ENCODE peak calls at places on chromosomes 13 and 19, in ten cellular contexts. Y is AG09309, W is epithelial cell of esophagus, I is left ventricle myocardium inferior, O is body of pancreas, N is Peyer's patch, M is MM.1S, S is Karpas-422, C is A549, J is mesenchymal stem cell. K is an unnamed sample.

GRCh38 chr13:75264611-75265010 is 217.4 kb downstream of the TBC1D4 start:
- DNase-seq in Y (no peak), W (no peak), I (no peak), O (no peak), N (no peak), M (no peak), S (no peak), C (no peak), J (no peak), K (no peak)

GRCh38 chr19:7377196-7377595 is 28.5 kb downstream of the ARHGEF18 start:
- DNase-seq in Y (no peak), W (no peak), I (no peak), O (no peak), N (no peak), M (no peak), S (no peak), C (no peak), J (no peak), K (no peak)

GRCh38 chr13:92164822-92165221 is 766.4 kb downstream of the GPC5 start:
- DNase-seq in Y (no peak), W (no peak), I (no peak), O (no peak), N (no peak), M (no peak), S (no peak), C (no peak), J (no peak), K (no peak)

GRCh38 chr13:104286566-104287290 is 1220.5 kb upstream of the SLC10A2 start:
- DNase-seq in Y (no peak), W (peak; percentile 33), I (no peak), O (peak; percentile 6), N (no peak), M (peak; percentile 16), S (no peak), C (no peak), J (no peak), K (no peak)

GRCh38 chr13:52371736-52372247 is 34.2 kb downstream of the THSD1 start:
- DNase-seq in Y (no peak), W (peak; percentile 33), I (no peak), O (no peak), N (no peak), M (no peak), S (no peak), C (no peak), J (peak; percentile 22), K (peak; percentile 29)

GRCh38 chr13:49821216-49821820 is 28.8 kb upstream of the KPNA3 start:
- DNase-seq in Y (no peak), W (no peak), I (no peak), O (no peak), N (no peak), M (no peak), S (peak; percentile 70), C (no peak), J (no peak), K (no peak)

GRCh38 chr19:3801412-3802096 is 15.4 kb upstream of the MATK start:
- DNase-seq in Y (no peak), W (peak; percentile 14), I (peak; percentile 34), O (peak; percentile 21), N (peak; percentile 59), M (no peak), S (no peak), C (no peak), J (no peak), K (no peak)

GRCh38 chr13:42971670-42972355 is 20.2 kb downstream of the EPSTI1 start:
- DNase-seq in Y (peak; percentile 55), W (no peak), I (no peak), O (no peak), N (no peak), M (no peak), S (peak; percentile 95), C (no peak), J (peak; percentile 27), K (no peak)

GRCh38 chr19:45492627-45493470 is 4.0 kb downstream of the RTN2 start:
- DNase-seq in Y (no peak), W (peak; percentile 44), I (peak; percentile 63), O (no peak), N (no peak), M (no peak), S (no peak), C (no peak), J (peak; percentile 90), K (no peak)

GRCh38 chr19:55802281-55802680 is 29.5 kb downstream of the NLRP11 start:
- DNase-seq in Y (no peak), W (no peak), I (no peak), O (no peak), N (no peak), M (no peak), S (no peak), C (no peak), J (no peak), K (no peak)

GRCh38 chr19:19202707-19203011 is 555 bp downstream of the NR2C2AP start:
- DNase-seq in Y (no peak), W (peak; percentile 18), I (no peak), O (no peak), N (no peak), M (no peak), S (no peak), C (no peak), J (no peak), K (no peak)

DNA sequence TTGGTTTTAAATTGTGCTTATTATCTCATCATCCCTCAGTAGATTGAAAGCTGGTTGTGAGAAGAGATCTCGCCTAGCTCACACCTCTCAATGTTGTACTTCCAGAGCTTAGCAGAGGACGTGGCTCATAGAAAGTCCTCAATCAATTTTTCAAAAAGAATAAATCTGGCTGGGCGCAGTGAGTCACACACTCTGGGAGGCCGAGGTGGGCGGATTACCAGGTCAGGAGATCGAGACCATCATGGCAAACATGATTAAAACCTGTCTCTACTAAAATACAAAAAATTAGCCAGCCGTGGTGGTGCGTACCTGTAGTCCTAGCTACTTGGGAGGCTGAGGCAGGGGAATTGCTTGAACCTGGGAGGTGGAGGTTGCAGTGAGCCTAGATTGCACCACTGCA is 4.7 kb upstream of the ASF1B start:
- DNase-seq in Y (no peak), W (no peak), I (no peak), O (no peak), N (no peak), M (no peak), S (no peak), C (no peak), J (no peak), K (no peak)
- H3K4me3 ChIP-seq in Y (no peak overlapping the region), W (no peak overlapping the region), I (no peak overlapping the region), O (no peak overlapping the region), N (no peak overlapping the region), M (no peak overlapping the region), S (no peak overlapping the region), C (no peak overlapping the region), J (no peak overlapping the region), K (no peak overlapping the region)

GRCh38 chr19:42279148-42279901 is 10.3 kb downstream of the CIC start:
- DNase-seq in Y (no peak), W (no peak), I (no peak), O (no peak), N (no peak), M (no peak), S (no peak), C (no peak), J (no peak), K (no peak)
- H3K4me3 ChIP-seq in Y (peak overlapping the region; percentile 71), W (peak overlapping the region; percentile 76), I (peak overlapping the region; percentile 90), O (peak overlapping the region; percentile 63), N (peak overlapping the region; percentile 80), M (peak overlapping the region; percentile 90), S (peak overlapping the region; percentile 89), C (peak overlapping the region; percentile 77), J (peak overlapping the region; percentile 69), K (peak overlapping the region; percentile 67)

DNA sequence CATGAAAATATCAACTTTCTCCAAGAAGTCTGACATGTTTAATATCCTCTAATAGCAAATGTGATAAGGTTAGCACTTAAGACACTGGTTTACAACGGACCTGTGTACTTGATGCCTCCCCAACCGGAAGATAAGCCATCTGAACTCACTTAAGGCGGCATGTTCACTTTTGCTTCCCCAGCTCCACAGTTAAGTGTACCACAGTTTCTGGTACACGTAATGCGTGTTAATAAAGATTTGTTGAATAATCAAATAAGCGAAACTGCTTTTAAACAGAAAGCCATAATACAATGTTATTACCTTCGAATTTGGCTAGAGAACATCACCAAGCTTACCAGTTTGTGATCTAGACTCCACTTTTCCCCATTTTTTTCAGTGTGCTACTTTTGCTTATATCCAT is 1.4 kb upstream of the PAN3 start:
- DNase-seq in Y (no peak), W (no peak), I (no peak), O (no peak), N (no peak), M (peak; percentile 13), S (peak; percentile 53), C (no peak), J (peak; percentile 12), K (no peak)
- H3K4me3 ChIP-seq in Y (peak overlapping the region; percentile 58), W (peak overlapping the region; percentile 93), I (peak overlapping the region; percentile 100), O (peak overlapping the region; percentile 94), N (no peak overlapping the region), M (peak overlapping the region; percentile 61), S (peak overlapping the region; percentile 82), C (peak overlapping the region; percentile 99), J (no peak overlapping the region), K (peak overlapping the region; percentile 97)

GRCh38 chr19:35556846-35557538 is 6.5 kb downstream of the ATP4A start:
- DNase-seq in Y (no peak), W (no peak), I (no peak), O (no peak), N (no peak), M (no peak), S (no peak), C (no peak), J (no peak), K (no peak)

GRCh38 chr19:35559281-35559659 is 4.2 kb downstream of the ATP4A start:
- DNase-seq in Y (no peak), W (no peak), I (no peak), O (peak; percentile 50), N (peak; percentile 31), M (no peak), S (peak; percentile 87), C (no peak), J (no peak), K (no peak)

GRCh38 chr19:35556025-35556590 is 7.3 kb downstream of the ATP4A start:
- DNase-seq in Y (no peak), W (no peak), I (no peak), O (no peak), N (no peak), M (no peak), S (no peak), C (no peak), J (no peak), K (no peak)

GRCh38 chr19:35558400-35559280 is 4.8 kb downstream of the ATP4A start:
- DNase-seq in Y (no peak), W (no peak), I (no peak), O (no peak), N (no peak), M (no peak), S (no peak), C (no peak), J (no peak), K (no peak)

DNA sequence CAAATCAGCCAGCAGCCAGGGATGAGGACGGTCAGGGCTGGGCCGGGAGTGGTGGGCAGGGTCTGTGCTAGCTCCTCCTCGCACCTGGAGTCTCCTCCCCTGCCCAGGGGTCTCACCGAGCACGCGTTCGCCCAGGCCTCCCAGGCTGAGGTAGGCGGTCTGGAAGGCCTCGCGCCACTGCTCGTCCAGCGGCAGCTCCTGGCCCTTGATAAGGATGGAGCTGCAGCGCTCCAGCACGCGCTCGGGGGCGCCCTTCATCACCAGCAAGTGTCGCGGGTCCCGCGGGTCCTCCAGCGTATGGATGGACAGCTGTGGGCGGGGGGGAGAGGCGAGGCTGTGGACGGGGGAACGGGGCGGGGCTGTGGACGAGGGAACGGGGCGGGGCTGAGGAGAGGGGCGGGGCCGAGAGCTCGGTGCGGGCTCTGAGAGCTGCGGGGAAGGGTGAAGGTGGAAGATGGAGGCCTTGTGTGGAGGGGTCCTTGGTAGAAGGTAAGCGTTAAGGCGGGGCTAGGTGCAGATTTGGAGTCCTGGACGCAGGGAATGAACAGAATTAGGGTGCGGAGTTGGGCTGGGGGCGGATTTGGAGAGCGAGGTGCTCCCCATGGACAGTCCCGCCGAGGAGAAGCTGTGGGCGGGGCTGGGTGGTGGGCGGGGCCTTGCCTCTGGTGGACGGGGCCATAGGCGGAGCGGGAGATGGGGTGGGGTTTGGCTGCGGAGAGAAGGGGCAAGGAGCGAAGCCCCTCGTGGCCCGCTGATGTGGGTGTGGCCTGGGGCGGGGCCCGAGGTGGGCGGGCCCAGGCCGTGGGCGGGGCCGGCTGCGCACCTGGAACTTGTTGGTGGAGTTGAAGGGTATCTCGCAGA is 5.7 kb downstream of the ATP4A start:
- DNase-seq in Y (no peak), W (peak; percentile 65), I (peak; percentile 51), O (peak; percentile 94), N (peak; percentile 40), M (no peak), S (no peak), C (peak; percentile 83), J (peak; percentile 67), K (peak; percentile 46)
- H3K4me3 ChIP-seq in Y (peak overlapping the region; percentile 26), W (peak overlapping the region; percentile 39), I (peak overlapping the region; percentile 56), O (no peak overlapping the region), N (no peak overlapping the region), M (no peak overlapping the region), S (no peak overlapping the region), C (peak overlapping the region; percentile 51), J (peak overlapping the region; percentile 24), K (no peak overlapping the region)